ENCODE peak calls at places on chromosomes 4 and X, in five cellular contexts. T, F, L, V and Z are unnamed samples.

GRCh38 chr4:94068712-94069111 is 139.0 kb upstream of the SMARCAD1 start:
- DNase-seq in T (no peak), F (no peak), L (no peak), V (no peak), Z (no peak)

GRCh38 chrX:83819304-83819703 is 41.6 kb upstream of the CYLC1 start:
- DNase-seq in T (no peak), F (no peak), L (no peak), V (no peak), Z (no peak)

GRCh38 chr4:121030711-121031110 is 41.6 kb downstream of the NDNF start:
- DNase-seq in T (no peak), F (no peak), L (no peak), V (no peak), Z (no peak)

GRCh38 chr4:14078311-14078710 is 450.8 kb upstream of the BOD1L1 start:
- DNase-seq in T (no peak), F (no peak), L (no peak), V (no peak), Z (no peak)

GRCh38 chrX:80229626-80230025 is 190.6 kb upstream of the TENT5D start:
- DNase-seq in T (no peak), F (no peak), L (no peak), V (no peak), Z (no peak)

GRCh38 chr4:153257151-153257620 is 52.9 kb downstream of the TRIM2 start:
- DNase-seq in T (no peak), F (peak; percentile 83), L (no peak), V (peak; percentile 57), Z (peak; percentile 24)

GRCh38 chr4:4333265-4333706 is 43.2 kb downstream of the ZBTB49 start:
- DNase-seq in T (peak; percentile 37), F (peak; percentile 75), L (peak; percentile 42), V (peak; percentile 96), Z (peak; percentile 66)

GRCh38 chr4:75696036-75696435 is 22.8 kb upstream of the G3BP2 start:
- DNase-seq in T (no peak), F (no peak), L (no peak), V (no peak), Z (no peak)

GRCh38 chrX:11336201-11336600 is 43.0 kb downstream of the AMELX start:
- DNase-seq in T (no peak), F (no peak), L (no peak), V (no peak), Z (no peak)

GRCh38 chr4:5118091-5118786 is 67.0 kb downstream of the STK32B start:
- DNase-seq in T (no peak), F (no peak), L (no peak), V (no peak), Z (no peak)

GRCh38 chrX:20348139-20348538 is 81.4 kb upstream of the RPS6KA3 start:
- DNase-seq in T (no peak), F (no peak), L (no peak), V (no peak), Z (no peak)

GRCh38 chrX:104922206-104922621 is 298.3 kb downstream of the TEX13A start:
- DNase-seq in T (peak; percentile 25), F (peak; percentile 66), L (peak; percentile 45), V (peak; percentile 74), Z (peak; percentile 24)

GRCh38 chr4:111283066-111283677 is 660.3 kb upstream of the PITX2 start:
- DNase-seq in T (no peak), F (peak; percentile 41), L (no peak), V (peak; percentile 70), Z (peak; percentile 3)

GRCh38 chrX:57241967-57242366 is 44.5 kb upstream of the FAAH2 start:
- DNase-seq in T (no peak), F (no peak), L (no peak), V (no peak), Z (no peak)

GRCh38 chrX:87403551-87403950 is 114.1 kb upstream of the KLHL4 start:
- DNase-seq in T (no peak), F (no peak), L (no peak), V (no peak), Z (no peak)

DNA sequence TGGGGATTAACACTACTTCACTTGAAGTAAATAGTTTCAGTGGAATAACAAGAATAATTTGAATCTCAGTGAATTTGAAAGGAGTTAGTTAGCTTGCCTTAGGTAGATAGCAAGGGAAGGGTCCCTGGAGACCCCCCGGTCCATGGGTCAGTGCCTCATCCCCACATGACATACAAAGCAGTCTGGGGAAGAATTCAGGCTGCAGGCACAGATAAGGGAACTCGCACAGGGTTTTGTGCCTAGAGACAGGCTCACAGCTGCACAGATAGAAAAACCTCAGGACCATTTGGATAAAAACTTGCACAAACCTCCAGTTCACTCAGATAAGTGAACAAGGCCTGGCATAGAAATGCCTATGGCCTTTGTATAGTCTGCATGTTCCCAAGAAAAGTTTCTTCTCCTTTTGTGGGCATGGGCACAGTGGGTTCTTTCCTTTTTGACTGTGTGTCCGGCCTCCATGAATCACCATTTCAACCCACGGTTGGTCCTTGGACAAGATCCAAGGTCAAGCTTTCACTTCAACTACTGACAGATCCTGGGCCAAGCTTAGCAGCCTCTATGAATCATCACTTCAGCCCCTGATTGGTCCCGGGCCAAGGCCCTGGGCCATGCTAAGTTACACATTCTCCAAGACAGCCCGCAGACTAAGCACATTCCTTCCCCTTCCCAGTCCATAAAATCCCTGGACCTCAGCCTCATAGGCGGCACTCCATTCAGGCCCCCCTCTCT is 108.3 kb upstream of the KLHL4 start:
- DNase-seq in T (peak; percentile 78), F (peak; percentile 78), L (peak; percentile 71), V (peak; percentile 95), Z (no peak)
- H3K4me3 ChIP-seq in T (no peak overlapping the region), F (no peak overlapping the region), L (no peak overlapping the region), V (no peak overlapping the region), Z (no peak overlapping the region)

GRCh38 chrX:87337267-87337666 is 180.3 kb upstream of the KLHL4 start:
- DNase-seq in T (no peak), F (no peak), L (no peak), V (peak; percentile 3), Z (no peak)
- TF ChIP-seq CTCF in T (no peak), F (peak; percentile 8), L (no peak), V (peak; percentile 20), Z (no peak)

GRCh38 chrX:150478496-150479492 is 89.6 kb upstream of the MTM1 start:
- DNase-seq in T (no peak), F (no peak), L (no peak), V (no peak), Z (no peak)
- H3K4me3 ChIP-seq in T (no peak overlapping the region), F (no peak overlapping the region), L (no peak overlapping the region), V (no peak overlapping the region), Z (no peak overlapping the region)

DNA sequence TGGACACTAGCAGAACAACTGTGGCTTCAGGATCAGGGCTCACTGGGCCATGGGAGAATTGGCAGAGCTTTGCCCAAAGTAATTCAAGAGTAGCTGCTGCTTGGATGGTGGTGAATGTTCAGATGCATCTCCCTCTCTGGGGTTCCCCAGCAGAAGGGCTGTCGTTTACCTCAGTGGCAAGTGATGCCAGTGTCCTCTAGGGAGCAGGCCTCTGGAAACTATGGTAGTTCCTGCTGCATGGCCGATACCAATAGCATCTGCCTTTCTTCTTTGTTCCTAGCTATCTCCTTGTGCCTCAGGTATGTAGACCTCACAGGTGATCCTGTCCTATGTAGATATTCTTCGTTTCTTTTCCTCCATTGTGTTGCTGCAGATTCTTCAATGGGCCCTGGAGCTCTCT is 26.4 kb downstream of the HMGB2 start:
- DNase-seq in T (no peak), F (no peak), L (no peak), V (no peak), Z (no peak)
- TF ChIP-seq CTCF in T (no peak), F (no peak), L (no peak), V (no peak), Z (no peak)

GRCh38 chrX:15908891-15909290 is 54.3 kb upstream of the AP1S2 start:
- DNase-seq in T (no peak), F (no peak), L (no peak), V (peak; percentile 58), Z (no peak)
- H3K4me3 ChIP-seq in T (no peak overlapping the region), F (no peak overlapping the region), L (no peak overlapping the region), V (no peak overlapping the region), Z (no peak overlapping the region)

GRCh38 chr4:8722556-8722955 is 130.0 kb downstream of the CPZ start:
- DNase-seq in T (no peak), F (no peak), L (no peak), V (no peak), Z (no peak)

GRCh38 chr4:8721621-8722020 is 129.1 kb downstream of the CPZ start:
- DNase-seq in T (no peak), F (no peak), L (no peak), V (no peak), Z (no peak)

GRCh38 chr4:8724436-8725070 is 132.0 kb downstream of the CPZ start:
- DNase-seq in T (no peak), F (no peak), L (peak; percentile 28), V (no peak), Z (no peak)

GRCh38 chr4:8723222-8723980 is 130.8 kb downstream of the CPZ start:
- DNase-seq in T (no peak), F (no peak), L (peak; percentile 19), V (no peak), Z (no peak)

GRCh38 chr4:8719421-8719820 is 126.9 kb downstream of the CPZ start:
- DNase-seq in T (no peak), F (no peak), L (peak; percentile 7), V (no peak), Z (no peak)
- TF ChIP-seq CTCF in T (no peak), F (no peak), L (no peak), V (no peak), Z (no peak)

GRCh38 chr4:186144180-186144579 is 39.7 kb downstream of the FAM149A start:
- DNase-seq in T (peak; percentile 46), F (peak; percentile 52), L (no peak), V (peak; percentile 59), Z (no peak)
- H3K4me3 ChIP-seq in T (peak overlapping the region; percentile 57), F (peak overlapping the region; percentile 60), L (peak overlapping the region; percentile 37), V (peak overlapping the region; percentile 59), Z (peak overlapping the region; percentile 53)

GRCh38 chr4:39539026-39539690 is 11.9 kb upstream of the UGDH start:
- DNase-seq in T (no peak), F (peak; percentile 38), L (no peak), V (no peak), Z (no peak)
- TF ChIP-seq CTCF in T (no peak), F (no peak), L (no peak), V (no peak), Z (no peak)

GRCh38 chr4:74475946-74476345 is 31.0 kb downstream of the AREG start:
- DNase-seq in T (no peak), F (no peak), L (no peak), V (no peak), Z (no peak)
- H3K4me3 ChIP-seq in T (no peak overlapping the region), F (no peak overlapping the region), L (no peak overlapping the region), V (no peak overlapping the region), Z (no peak overlapping the region)

GRCh38 chr4:183008492-183008891 is 90.6 kb upstream of the WWC2 start:
- DNase-seq in T (no peak), F (no peak), L (no peak), V (no peak), Z (no peak)
- TF ChIP-seq CTCF in T (no peak), F (no peak), L (no peak), V (no peak), Z (no peak)